ENCODE peak calls at places on chromosomes 1 and 21, in four cellular contexts. Q, I, E and L are unnamed samples. For H3K36me3, the result is how much of the 10 kb centered on the place peaks cover.

GRCh38 chr1:29649375-29650040 is 413.2 kb downstream of the PTPRU start:
- DNase-seq in Q (no peak), I (no peak), E (no peak), L (peak)

GRCh38 chr1:111364690-111365089 is 62.8 kb downstream of the OVGP1 start:
- DNase-seq in Q (no peak), E (no peak), I (no peak), L (peak)

GRCh38 chr1:161506336-161507223 is 1.3 kb downstream of the FCGR2A start:
- DNase-seq in Q (peak), I (peak), E (no peak), L (no peak)

GRCh38 chr1:230326971-230327891 is 98.9 kb downstream of the PGBD5 start:
- DNase-seq in Q (no peak), E (no peak), I (no peak), L (no peak)

GRCh38 chr1:175498002-175498401 is 245.4 kb downstream of the TNR start:
- DNase-seq in Q (no peak), E (no peak), I (no peak), L (peak)

GRCh38 chr1:32791881-32792280 is 25.3 kb downstream of the YARS1 start:
- DNase-seq in E (no peak), I (no peak), Q (peak), L (peak)

GRCh38 chr1:39335278-39335677 is 130.8 kb downstream of the MACF1 start:
- DNase-seq in I (no peak), E (no peak), Q (no peak), L (no peak)

GRCh38 chr1:59686170-59686569 is 128.6 kb upstream of the HOOK1 start:
- DNase-seq in E (no peak), I (no peak), Q (no peak), L (no peak)

GRCh38 chr1:189150624-189151023 is 1327.0 kb downstream of the BRINP3 start:
- DNase-seq in Q (no peak), I (no peak), E (no peak), L (no peak)

GRCh38 chr1:198601936-198602889 is 36.6 kb upstream of the PTPRC start:
- DNase-seq in E (no peak), Q (peak), I (no peak), L (no peak)

GRCh38 chr1:236058141-236058626 is 6.7 kb downstream of the NID1 start:
- DNase-seq in I (no peak), E (no peak), Q (peak), L (no peak)

GRCh38 chr21:43375827-43376795 is 50.8 kb downstream of the SIK1 start:
- DNase-seq in I (no peak), Q (no peak), E (peak), L (no peak)

GRCh38 chr1:223531742-223532341 is 133.7 kb downstream of the CAPN8 start:
- DNase-seq in I (no peak), Q (peak), E (no peak), L (peak)

GRCh38 chr1:244075247-244075722 is 24.2 kb downstream of the ZBTB18 start:
- DNase-seq in E (no peak), Q (no peak), I (no peak), L (no peak)

GRCh38 chr1:107529511-107530149 is 388.8 kb downstream of the NTNG1 start:
- DNase-seq in E (no peak), I (no peak), Q (peak), L (peak)

GRCh38 chr1:38942664-38943428 is 1.2 kb upstream of the RHBDL2 start:
- DNase-seq in Q (no peak), I (no peak), E (no peak), L (no peak)

GRCh38 chr1:22582670-22583635 is 19.7 kb downstream of the EPHA8 start:
- DNase-seq in E (peak), Q (no peak), I (peak), L (no peak)

GRCh38 chr1:165162671-165163241 is 193.8 kb downstream of the LMX1A start:
- DNase-seq in E (no peak), I (no peak), Q (no peak), L (peak)

GRCh38 chr21:42312626-42313104 is 2.5 kb downstream of the TFF3 start:
- DNase-seq in Q (no peak), E (no peak), I (no peak), L (no peak)

GRCh38 chr1:248837794-248838356 is at the start of gene ZNF672:
- DNase-seq in E (peak), Q (peak), I (peak), L (peak)

GRCh38 chr1:98386675-98387440 is 274.7 kb upstream of the SNX7 start:
- DNase-seq in Q (no peak), I (no peak), E (no peak), L (no peak)

GRCh38 chr1:99784143-99784542 is 17.7 kb upstream of the FRRS1 start:
- DNase-seq in E (no peak), I (no peak), Q (peak), L (no peak)

GRCh38 chr1:227898502-227899140 is 49.1 kb downstream of the WNT9A start:
- DNase-seq in E (peak), Q (no peak), I (peak), L (no peak)

GRCh38 chr1:92752719-92753118 is 32.2 kb downstream of the EVI5 start:
- DNase-seq in Q (peak), I (no peak), E (no peak), L (no peak)

GRCh38 chr21:19120591-19120990 is 717.0 kb upstream of the TMPRSS15 start:
- DNase-seq in Q (no peak), E (no peak), I (no peak), L (no peak)

GRCh38 chr1:95041491-95042165 is 31.1 kb downstream of the ALG14 start:
- DNase-seq in I (peak), E (no peak), Q (peak), L (peak)

GRCh38 chr1:44377925-44378784 is 23.1 kb upstream of the ERI3 start:
- DNase-seq in E (no peak), I (peak), Q (peak), L (peak)

GRCh38 chr1:37483785-37484184 is 9.4 kb downstream of the ZC3H12A start:
- DNase-seq in Q (no peak), E (no peak), I (no peak), L (no peak)

GRCh38 chr1:238982736-238983135 is 403.6 kb upstream of the CHRM3 start:
- DNase-seq in Q (no peak), E (no peak), I (no peak), L (no peak)

GRCh38 chr1:193558491-193559028 is 372.1 kb upstream of the B3GALT2 start:
- DNase-seq in I (no peak), E (no peak), Q (peak), L (peak)

GRCh38 chr1:55081188-55081904 is 42.0 kb downstream of the PCSK9 start:
- DNase-seq in Q (peak), E (no peak), I (no peak), L (peak)

GRCh38 chr1:224592636-224593579 is 23.2 kb upstream of the CNIH3 start:
- DNase-seq in Q (peak), I (no peak), E (no peak), L (peak)

GRCh38 chr21:38714998-38715397 is 90.7 kb upstream of the ETS2 start:
- DNase-seq in Q (no peak), E (no peak), I (no peak), L (peak)

GRCh38 chr21:45739218-45740087 is 95.9 kb downstream of the PCBP3 start:
- DNase-seq in Q (no peak), I (no peak), E (no peak), L (no peak)
- TF ChIP-seq CTCF in Q (no peak), I (no peak), E (no peak), L (no peak)

DNA sequence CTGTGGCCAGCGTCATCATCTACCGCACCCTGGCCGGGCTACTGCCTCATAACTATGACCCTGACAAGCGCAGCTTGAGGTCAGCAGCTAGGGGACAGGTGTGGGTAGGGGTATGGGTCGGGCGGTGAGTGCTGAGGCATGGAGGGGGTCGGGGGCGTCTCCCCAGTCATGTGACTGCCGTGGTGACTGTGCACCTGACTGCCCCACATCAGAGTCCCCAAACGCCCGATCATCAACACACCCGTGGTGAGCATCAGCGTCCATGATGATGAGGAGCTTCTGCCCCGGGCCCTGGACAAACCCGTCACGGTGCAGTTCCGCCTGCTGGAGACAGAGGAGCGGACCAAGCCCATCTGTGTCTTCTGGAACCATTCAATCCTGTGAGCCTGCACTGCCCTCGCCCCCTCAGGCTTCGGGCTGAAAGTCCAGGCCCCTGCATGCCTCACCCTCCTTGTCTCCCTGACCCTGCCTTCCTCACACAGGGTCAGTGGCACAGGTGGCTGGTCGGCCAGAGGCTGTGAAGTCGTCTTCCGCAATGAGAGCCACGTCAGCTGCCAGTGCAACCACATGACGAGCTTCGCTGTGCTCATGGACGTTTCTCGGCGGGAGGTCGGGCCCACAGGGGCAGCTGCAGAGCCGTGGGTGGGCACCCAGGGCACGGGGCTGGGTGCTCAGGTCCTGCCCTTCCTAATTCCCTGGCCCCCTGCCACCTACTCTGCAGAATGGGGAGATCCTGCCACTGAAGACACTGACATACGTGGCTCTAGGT is 13.5 kb downstream of the PSRC1 start:
- DNase-seq in I (no peak), Q (no peak), E (no peak), L (no peak)
- H3K36me3 ChIP-seq in I (under half), Q (under half), E (under half), L (half or more)

DNA sequence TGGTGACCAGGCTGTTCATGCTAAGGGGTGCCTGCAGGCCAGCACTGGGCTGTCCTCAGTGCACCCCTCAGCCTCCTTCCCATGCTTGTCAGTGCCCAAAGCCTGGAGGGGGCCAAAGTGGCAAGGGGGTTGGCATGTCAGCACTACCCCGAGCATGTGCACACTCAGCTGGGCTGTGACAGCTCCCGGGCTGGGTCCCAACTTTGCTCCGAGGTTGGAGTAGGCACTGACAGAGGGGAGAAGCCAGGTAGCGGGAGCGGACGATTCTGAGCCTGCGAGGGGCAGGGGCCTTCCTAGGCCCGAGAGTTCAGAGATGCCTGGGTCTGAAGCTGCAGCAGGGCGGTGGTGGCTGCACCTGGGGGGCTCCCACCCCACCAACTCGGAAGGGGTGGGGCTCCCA is 119.0 kb downstream of the MAST2 start:
- DNase-seq in Q (no peak), E (peak), I (peak), L (no peak)
- H3K4me3 ChIP-seq in Q (no peak), E (no peak), I (peak), L (no peak)

GRCh38 chr1:34113887-34114286 is 51.1 kb downstream of the CSMD2 start:
- DNase-seq in I (no peak), Q (no peak), E (no peak), L (peak)
- TF ChIP-seq CTCF in I (peak), Q (no peak), E (no peak), L (peak)

GRCh38 chr1:25843483-25843882 is 15.8 kb downstream of the AUNIP start:
- DNase-seq in I (no peak), Q (no peak), E (no peak), L (no peak)
- H3K36me3 ChIP-seq in I (under half), Q (under half), E (under half), L (under half)